ENCODE peak calls at places on chromosomes 4 and X, in nine cellular contexts. W, G, A, B, D, I, S, V and H are unnamed samples. For H3K27me3, the result is how much of the 10 kb centered on the place peaks cover.

GRCh38 chrX:155632424-155633100 is 19.8 kb upstream of the TMLHE start:
- DNase-seq in W (peak), G (no peak), A (no peak), B (no peak), D (no peak), I (no peak), S (peak), V (no peak), H (no peak)

GRCh38 chrX:14899607-14900006 is 26.4 kb downstream of the MOSPD2 start:
- DNase-seq in W (peak), G (no peak), A (peak), B (no peak), D (no peak), I (no peak), S (peak), V (no peak), H (no peak)

GRCh38 chrX:105173071-105173470 is 47.4 kb downstream of the TEX13A start:
- DNase-seq in W (no peak), G (no peak), A (no peak), B (no peak), D (no peak), I (no peak), S (no peak), V (no peak), H (no peak)

GRCh38 chr4:183722738-183723560 is 63.9 kb downstream of the TRAPPC11 start:
- DNase-seq in W (no peak), G (peak), A (peak), B (peak), D (peak), I (peak), S (peak), V (peak), H (peak)

GRCh38 chrX:74291964-74292891 is 11.8 kb upstream of the ZCCHC13 start:
- DNase-seq in W (peak), G (peak), A (peak), B (peak), D (peak), I (peak), S (peak), V (peak), H (peak)

GRCh38 chr4:1554246-1554875 is 129.8 kb downstream of the FAM53A start:
- DNase-seq in W (no peak), G (no peak), A (no peak), B (no peak), D (no peak), I (no peak), S (no peak), V (no peak), H (no peak)

GRCh38 chr4:2276581-2277325 is 14.8 kb upstream of the MXD4 start:
- DNase-seq in W (no peak), G (peak), A (no peak), B (no peak), D (no peak), I (no peak), S (no peak), V (no peak), H (no peak)

GRCh38 chrX:88613338-88613737 is 133.7 kb upstream of the CPXCR1 start:
- DNase-seq in W (no peak), G (no peak), A (peak), B (no peak), D (no peak), I (peak), S (no peak), V (no peak), H (no peak)

GRCh38 chrX:7730071-7730470 is 112.9 kb upstream of the VCX start:
- DNase-seq in W (no peak), G (no peak), A (no peak), B (no peak), D (no peak), I (no peak), S (no peak), V (no peak), H (no peak)

GRCh38 chr4:166045457-166045856 is 172.4 kb downstream of the TLL1 start:
- DNase-seq in W (no peak), G (no peak), A (no peak), B (no peak), D (no peak), I (no peak), S (no peak), V (no peak), H (no peak)

GRCh38 chr4:185520119-185520518 is 15.2 kb downstream of the PDLIM3 start:
- DNase-seq in W (no peak), G (no peak), A (peak), B (no peak), D (no peak), I (no peak), S (peak), V (no peak), H (no peak)

GRCh38 chr4:185524888-185525863 is 10.1 kb downstream of the PDLIM3 start:
- DNase-seq in W (no peak), G (peak), A (peak), B (no peak), D (no peak), I (no peak), S (peak), V (no peak), H (no peak)

GRCh38 chr4:185518494-185518893 is 16.8 kb downstream of the PDLIM3 start:
- DNase-seq in W (no peak), G (no peak), A (no peak), B (no peak), D (no peak), I (no peak), S (no peak), V (no peak), H (no peak)

GRCh38 chr4:185523862-185524261 is 11.4 kb downstream of the PDLIM3 start:
- DNase-seq in W (no peak), G (no peak), A (no peak), B (no peak), D (no peak), I (no peak), S (no peak), V (no peak), H (no peak)

DNA sequence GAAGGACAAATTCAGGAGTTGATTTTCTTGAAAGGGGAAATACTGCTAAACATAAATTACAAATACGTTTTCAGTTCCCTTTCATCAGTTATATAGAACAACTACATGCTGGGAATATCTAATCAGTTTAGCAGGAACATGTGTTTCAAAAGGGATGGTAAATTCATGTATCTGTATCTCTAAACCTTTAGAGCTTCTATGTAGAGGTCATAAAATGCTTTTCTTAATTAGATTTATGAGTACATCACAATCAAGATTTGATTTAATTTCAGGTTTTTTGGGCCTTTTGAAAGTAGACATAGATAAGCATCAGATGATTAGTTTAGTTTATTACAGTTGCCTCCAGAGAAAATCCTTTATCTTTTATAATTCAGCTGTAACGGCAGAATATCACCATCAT is 12.9 kb downstream of the PDLIM3 start:
- DNase-seq in W (no peak), G (no peak), A (no peak), B (no peak), D (no peak), I (no peak), S (no peak), V (no peak), H (no peak)
- H3K27ac ChIP-seq in W (no peak), G (no peak), A (no peak), B (no peak), D (no peak), I (no peak), S (no peak), V (no peak), H (no peak)

DNA sequence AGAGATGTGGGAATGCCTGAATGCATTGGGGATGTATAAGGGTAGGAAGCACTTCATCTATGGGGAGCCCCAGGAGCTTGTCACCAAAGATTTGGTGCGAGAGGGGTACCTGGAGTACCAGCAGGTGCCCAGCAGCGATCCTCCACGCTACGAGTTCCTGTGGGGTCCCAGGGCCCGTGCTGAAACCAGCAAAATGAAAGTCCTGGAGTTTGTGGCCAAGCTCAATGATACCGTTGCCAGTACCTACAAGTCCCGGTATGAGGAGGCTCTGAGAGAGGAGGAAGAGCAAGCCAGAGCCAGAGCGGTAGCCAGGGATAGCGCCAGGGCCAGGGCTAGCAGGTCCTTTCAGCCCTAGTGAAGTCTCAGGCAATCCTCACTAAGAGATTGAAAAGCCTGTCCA is 3.8 kb downstream of the MAGEB17 start:
- DNase-seq in W (no peak), G (no peak), A (no peak), B (no peak), D (no peak), I (peak), S (no peak), V (no peak), H (no peak)
- H3K27me3 ChIP-seq in W (under half), G (under half), A (under half), B (under half), D (under half), I (under half), S (under half), V (under half), H (under half)

GRCh38 chr4:6902318-6903042 is 7.1 kb upstream of the TBC1D14 start:
- DNase-seq in W (no peak), G (no peak), A (no peak), B (no peak), D (no peak), I (peak), S (no peak), V (no peak), H (no peak)
- H3K27ac ChIP-seq in W (no peak), G (no peak), A (peak), B (no peak), D (no peak), I (no peak), S (no peak), V (no peak), H (no peak)

GRCh38 chr4:3303445-3303824 is 10.6 kb downstream of the RGS12 start:
- DNase-seq in W (no peak), G (no peak), A (no peak), B (no peak), D (no peak), I (peak), S (no peak), V (no peak), H (no peak)
- H3K27me3 ChIP-seq in W (under half), G (under half), A (under half), B (under half), D (under half), I (under half), S (under half), V (under half), H (under half)

GRCh38 chr4:10098770-10099139 is 17.8 kb downstream of the WDR1 start:
- DNase-seq in W (no peak), G (no peak), A (peak), B (peak), D (peak), I (no peak), S (peak), V (no peak), H (no peak)
- H3K27ac ChIP-seq in W (no peak), G (peak), A (peak), B (no peak), D (no peak), I (no peak), S (peak), V (no peak), H (no peak)

GRCh38 chr4:80208606-80209005 is 11.3 kb downstream of the PRDM8 start:
- DNase-seq in W (no peak), G (no peak), A (no peak), B (no peak), D (no peak), I (no peak), S (peak), V (no peak), H (no peak)
- H3K27me3 ChIP-seq in W (under half), G (under half), A (half or more), B (under half), D (under half), I (half or more), S (under half), V (under half), H (under half)

GRCh38 chr4:113539408-113539807 is 222.1 kb downstream of the CAMK2D start:
- DNase-seq in W (no peak), G (no peak), A (peak), B (no peak), D (no peak), I (no peak), S (peak), V (no peak), H (no peak)

GRCh38 chr4:113541933-113542332 is 219.6 kb downstream of the CAMK2D start:
- DNase-seq in W (no peak), G (no peak), A (no peak), B (no peak), D (no peak), I (no peak), S (peak), V (no peak), H (no peak)

GRCh38 chr4:113537183-113537977 is 224.2 kb downstream of the CAMK2D start:
- DNase-seq in W (no peak), G (no peak), A (no peak), B (no peak), D (no peak), I (no peak), S (no peak), V (no peak), H (no peak)

GRCh38 chr4:113540859-113541258 is 220.7 kb downstream of the CAMK2D start:
- DNase-seq in W (no peak), G (no peak), A (peak), B (no peak), D (no peak), I (no peak), S (peak), V (no peak), H (no peak)
- H3K27ac ChIP-seq in W (no peak), G (peak), A (no peak), B (no peak), D (no peak), I (no peak), S (no peak), V (peak), H (no peak)

GRCh38 chr4:41873380-41874295 is 61.6 kb upstream of the TMEM33 start:
- DNase-seq in W (no peak), G (no peak), A (no peak), B (no peak), D (no peak), I (peak), S (no peak), V (no peak), H (no peak)
- H3K27me3 ChIP-seq in W (under half), G (under half), A (half or more), B (under half), D (under half), I (half or more), S (half or more), V (half or more), H (half or more)